ENCODE peak calls at places on chromosomes 4 and X, in four cellular contexts. One of them, this sample, is unnamed.

GRCh38 chrX:153778684-153779101 is 2.1 kb upstream of the SRPK3 start:
- DNase-seq in GM12878: no peak
- DNase-seq in K562: no peak
- DNase-seq in GM12891: no peak
- DNase-seq in this sample: no peak

GRCh38 chrX:39716401-39716800 is 381.4 kb downstream of the BCOR start:
- DNase-seq in GM12878: no peak
- DNase-seq in K562: no peak
- DNase-seq in GM12891: no peak
- DNase-seq in this sample: no peak

GRCh38 chr4:10080874-10081606 is 35.6 kb downstream of the WDR1 start:
- DNase-seq in GM12878: no peak
- DNase-seq in K562: no peak
- DNase-seq in GM12891: peak; percentile 17
- DNase-seq in this sample: no peak

GRCh38 chr4:89382439-89382838 is 74.8 kb upstream of the GPRIN3 start:
- DNase-seq in GM12878: no peak
- DNase-seq in K562: no peak
- DNase-seq in GM12891: no peak
- DNase-seq in this sample: no peak

GRCh38 chr4:8079916-8080753 is 78.5 kb downstream of the ABLIM2 start:
- DNase-seq in GM12878: no peak
- DNase-seq in K562: no peak
- DNase-seq in GM12891: no peak
- DNase-seq in this sample: no peak

GRCh38 chr4:73860884-73861283 is 7.8 kb downstream of the PF4V1 start:
- DNase-seq in GM12878: no peak
- DNase-seq in K562: no peak
- DNase-seq in GM12891: no peak
- DNase-seq in this sample: no peak

GRCh38 chr4:17763352-17763890 is 18.0 kb downstream of the FAM184B start:
- DNase-seq in GM12878: no peak
- DNase-seq in K562: no peak
- DNase-seq in GM12891: no peak
- DNase-seq in this sample: no peak

GRCh38 chrX:67692246-67692645 is 148.4 kb downstream of the AR start:
- DNase-seq in GM12878: no peak
- DNase-seq in K562: no peak
- DNase-seq in GM12891: no peak
- DNase-seq in this sample: no peak

GRCh38 chr4:175386776-175387507 is 425.1 kb downstream of the GPM6A start:
- DNase-seq in GM12878: no peak
- DNase-seq in K562: no peak
- DNase-seq in GM12891: no peak
- DNase-seq in this sample: no peak

GRCh38 chrX:153061732-153062131 is 5.5 kb downstream of the PNMA3 start:
- DNase-seq in GM12878: no peak
- DNase-seq in K562: no peak
- DNase-seq in GM12891: no peak
- DNase-seq in this sample: no peak

GRCh38 chrX:43940811-43941210 is 32.4 kb downstream of the NDP start:
- DNase-seq in GM12878: no peak
- DNase-seq in K562: no peak
- DNase-seq in GM12891: no peak
- DNase-seq in this sample: no peak

GRCh38 chr4:47551682-47552081 is 66.6 kb downstream of the ATP10D start:
- DNase-seq in GM12878: no peak
- DNase-seq in K562: no peak
- DNase-seq in GM12891: no peak
- DNase-seq in this sample: no peak

GRCh38 chrX:69374569-69374968 is 129.6 kb upstream of the NALF2 start:
- DNase-seq in GM12878: no peak
- DNase-seq in K562: no peak
- DNase-seq in GM12891: no peak
- DNase-seq in this sample: no peak

GRCh38 chrX:74370482-74370881 is 50.8 kb upstream of the SLC16A2 start:
- DNase-seq in GM12878: no peak
- DNase-seq in K562: no peak
- DNase-seq in GM12891: no peak
- DNase-seq in this sample: no peak

GRCh38 chr4:110085131-110085530 is 113.3 kb downstream of the ELOVL6 start:
- DNase-seq in GM12878: no peak
- DNase-seq in K562: peak; percentile 30
- DNase-seq in GM12891: no peak
- DNase-seq in this sample: peak; percentile 18

GRCh38 chr4:114398386-114398785 is 200.2 kb upstream of the UGT8 start:
- DNase-seq in GM12878: no peak
- DNase-seq in K562: no peak
- DNase-seq in GM12891: no peak
- DNase-seq in this sample: no peak

GRCh38 chr4:116878280-116878679 is 207.1 kb downstream of the TRAM1L1 start:
- DNase-seq in GM12878: no peak
- DNase-seq in K562: no peak
- DNase-seq in GM12891: no peak
- DNase-seq in this sample: no peak

GRCh38 chr4:7419961-7420660 is 14.6 kb downstream of the PSAPL1 start:
- DNase-seq in GM12878: no peak
- DNase-seq in K562: no peak
- DNase-seq in GM12891: no peak
- DNase-seq in this sample: no peak

GRCh38 chr4:3255611-3256186 is 6.7 kb downstream of the MSANTD1 start:
- DNase-seq in GM12878: no peak
- DNase-seq in K562: no peak
- DNase-seq in GM12891: no peak
- DNase-seq in this sample: no peak

GRCh38 chrX:110734894-110735541 is 60.6 kb downstream of the CHRDL1 start:
- DNase-seq in GM12878: no peak
- DNase-seq in K562: no peak
- DNase-seq in GM12891: no peak
- DNase-seq in this sample: no peak

GRCh38 chr4:55442541-55442940 is 46.8 kb downstream of the TMEM165 start:
- DNase-seq in GM12878: no peak
- DNase-seq in K562: no peak
- DNase-seq in GM12891: no peak
- DNase-seq in this sample: no peak

GRCh38 chrX:17375631-17376380 is 806 bp downstream of the NHS start:
- DNase-seq in GM12878: no peak
- DNase-seq in K562: no peak
- DNase-seq in GM12891: no peak
- DNase-seq in this sample: no peak

GRCh38 chrX:35798042-35798441 is at the start of gene MAGEB16:
- DNase-seq in GM12878: no peak
- DNase-seq in K562: no peak
- DNase-seq in GM12891: no peak
- DNase-seq in this sample: no peak

GRCh38 chrX:136574548-136574947 is 42.5 kb downstream of the VGLL1 start:
- DNase-seq in GM12878: no peak
- DNase-seq in K562: no peak
- DNase-seq in GM12891: no peak
- DNase-seq in this sample: no peak

GRCh38 chr4:114911141-114911540 is 202.3 kb downstream of the NDST4 start:
- DNase-seq in GM12878: no peak
- DNase-seq in K562: no peak
- DNase-seq in GM12891: no peak
- DNase-seq in this sample: no peak

GRCh38 chrX:65697915-65698796 is 30.7 kb downstream of the MSN start:
- DNase-seq in GM12878: peak; percentile 83
- DNase-seq in K562: peak; percentile 78
- DNase-seq in GM12891: no peak
- DNase-seq in this sample: no peak

GRCh38 chr4:24984602-24985532 is 45.9 kb downstream of the LGI2 start:
- DNase-seq in GM12878: no peak
- DNase-seq in K562: no peak
- DNase-seq in GM12891: no peak
- DNase-seq in this sample: no peak

GRCh38 chr4:109631709-109632108 is 71.5 kb downstream of the CASP6 start:
- DNase-seq in GM12878: no peak
- DNase-seq in K562: no peak
- DNase-seq in GM12891: no peak
- DNase-seq in this sample: no peak

GRCh38 chr4:10232114-10232513 is 115.5 kb upstream of the WDR1 start:
- DNase-seq in GM12878: no peak
- DNase-seq in K562: no peak
- DNase-seq in GM12891: no peak
- DNase-seq in this sample: no peak

GRCh38 chrX:133437771-133438170 is 22.5 kb upstream of the GPC4 start:
- DNase-seq in GM12878: no peak
- DNase-seq in K562: no peak
- DNase-seq in GM12891: no peak
- DNase-seq in this sample: no peak

GRCh38 chrX:39336709-39337294 is 535.5 kb downstream of the MID1IP1 start:
- DNase-seq in GM12878: peak; percentile 32
- DNase-seq in K562: no peak
- DNase-seq in GM12891: no peak
- DNase-seq in this sample: no peak

GRCh38 chr4:25884040-25884788 is 21.4 kb upstream of the SEL1L3 start:
- DNase-seq in GM12878: no peak
- DNase-seq in K562: no peak
- DNase-seq in GM12891: no peak
- DNase-seq in this sample: peak; percentile 66

GRCh38 chrX:155857561-155857960 is 23.6 kb upstream of the VAMP7 start:
- DNase-seq in GM12878: no peak
- DNase-seq in K562: peak; percentile 13
- DNase-seq in GM12891: no peak
- DNase-seq in this sample: peak; percentile 39

GRCh38 chrX:35561985-35562384 is 236.2 kb upstream of the MAGEB16 start:
- DNase-seq in GM12878: no peak
- DNase-seq in K562: no peak
- DNase-seq in GM12891: no peak
- DNase-seq in this sample: no peak

GRCh38 chr4:40991908-40992307 is 222.4 kb downstream of the APBB2 start:
- DNase-seq in GM12878: peak; percentile 85
- DNase-seq in K562: no peak
- DNase-seq in GM12891: no peak
- DNase-seq in this sample: no peak

GRCh38 chr4:40992472-40993298 is 221.7 kb downstream of the APBB2 start:
- DNase-seq in GM12878: peak; percentile 78
- DNase-seq in K562: no peak
- DNase-seq in GM12891: no peak
- DNase-seq in this sample: no peak

GRCh38 chr4:40990202-40990898 is 224.0 kb downstream of the APBB2 start:
- DNase-seq in GM12878: peak; percentile 53
- DNase-seq in K562: no peak
- DNase-seq in GM12891: no peak
- DNase-seq in this sample: no peak

GRCh38 chr4:40987151-40987550 is 227.2 kb downstream of the APBB2 start:
- DNase-seq in GM12878: no peak
- DNase-seq in K562: no peak
- DNase-seq in GM12891: no peak
- DNase-seq in this sample: no peak

DNA sequence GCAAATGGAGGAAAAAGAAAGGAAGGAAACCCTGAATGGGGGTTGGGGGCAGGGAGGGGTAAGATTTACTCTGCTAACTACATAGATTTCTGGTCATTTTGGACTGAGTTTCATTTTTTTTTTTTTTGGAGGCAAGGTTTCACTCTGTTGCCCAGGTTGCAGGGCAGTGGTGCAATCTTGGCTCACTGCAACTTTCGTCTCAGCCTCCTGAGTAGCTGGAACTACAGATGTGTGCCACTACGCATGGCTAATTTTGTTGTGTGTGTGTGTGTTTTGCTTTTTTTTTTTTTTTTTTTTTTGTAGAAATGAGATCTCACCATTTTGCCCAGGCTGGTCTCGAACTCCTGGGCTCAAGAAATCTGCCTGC is 223.5 kb downstream of the APBB2 start:
- DNase-seq in GM12878: peak; percentile 58
- DNase-seq in K562: no peak
- DNase-seq in GM12891: no peak
- DNase-seq in this sample: no peak
- TF ChIP-seq SPI1 in GM12878: no peak
- TF ChIP-seq SPI1 in K562: no peak
- TF ChIP-seq SPI1 in GM12891: no peak
- TF ChIP-seq SPI1 in this sample: no peak

GRCh38 chrX:64642482-64642881 is 247.2 kb upstream of the MTMR8 start:
- DNase-seq in GM12878: no peak
- DNase-seq in K562: no peak
- DNase-seq in GM12891: no peak
- DNase-seq in this sample: no peak
- TF ChIP-seq SPI1 in GM12878: no peak
- TF ChIP-seq SPI1 in K562: no peak
- TF ChIP-seq SPI1 in GM12891: no peak
- TF ChIP-seq SPI1 in this sample: no peak

DNA sequence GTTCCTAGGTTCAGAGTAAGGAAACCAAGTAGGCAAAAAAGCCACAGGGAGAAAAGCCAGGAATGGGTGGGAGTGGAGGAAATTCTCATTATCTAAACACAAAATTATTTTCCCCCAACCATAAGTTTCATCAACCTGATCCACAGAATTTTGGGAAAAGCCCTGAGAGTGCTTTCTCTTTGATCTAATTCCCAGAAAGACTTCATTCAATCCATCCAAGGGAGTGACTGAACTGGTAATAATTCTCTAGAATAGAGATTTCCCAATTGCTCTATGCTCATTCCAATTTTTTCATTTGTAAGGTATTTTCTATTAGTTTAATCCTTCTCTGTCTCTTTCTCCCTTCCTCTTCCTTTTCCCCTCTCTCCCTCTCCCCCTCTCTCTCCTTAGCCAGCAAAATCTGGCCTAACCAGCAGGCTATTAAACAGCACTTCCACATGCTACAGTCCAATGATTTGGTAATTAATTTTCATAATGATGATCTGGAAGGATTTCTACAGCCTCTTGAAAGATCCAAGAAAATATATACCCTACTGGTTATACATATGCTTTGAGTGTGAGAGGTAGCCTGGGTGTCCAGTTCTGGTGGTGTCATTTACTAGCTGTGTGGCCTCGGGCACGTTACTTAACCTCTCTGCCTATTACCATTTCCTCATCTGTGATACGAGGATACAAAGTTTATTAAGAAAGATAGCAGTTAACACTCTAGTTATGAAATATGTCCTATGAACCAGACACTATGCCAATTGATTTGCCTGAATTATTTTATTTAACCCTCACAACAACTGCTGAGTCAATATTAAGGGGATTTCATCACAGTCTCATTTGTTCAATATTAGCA is 251.6 kb upstream of the RASGEF1B start:
- DNase-seq in GM12878: no peak
- DNase-seq in K562: no peak
- DNase-seq in GM12891: no peak
- DNase-seq in this sample: no peak
- TF ChIP-seq SPI1 in GM12878: no peak
- TF ChIP-seq SPI1 in K562: no peak
- TF ChIP-seq SPI1 in GM12891: no peak
- TF ChIP-seq SPI1 in this sample: no peak

DNA sequence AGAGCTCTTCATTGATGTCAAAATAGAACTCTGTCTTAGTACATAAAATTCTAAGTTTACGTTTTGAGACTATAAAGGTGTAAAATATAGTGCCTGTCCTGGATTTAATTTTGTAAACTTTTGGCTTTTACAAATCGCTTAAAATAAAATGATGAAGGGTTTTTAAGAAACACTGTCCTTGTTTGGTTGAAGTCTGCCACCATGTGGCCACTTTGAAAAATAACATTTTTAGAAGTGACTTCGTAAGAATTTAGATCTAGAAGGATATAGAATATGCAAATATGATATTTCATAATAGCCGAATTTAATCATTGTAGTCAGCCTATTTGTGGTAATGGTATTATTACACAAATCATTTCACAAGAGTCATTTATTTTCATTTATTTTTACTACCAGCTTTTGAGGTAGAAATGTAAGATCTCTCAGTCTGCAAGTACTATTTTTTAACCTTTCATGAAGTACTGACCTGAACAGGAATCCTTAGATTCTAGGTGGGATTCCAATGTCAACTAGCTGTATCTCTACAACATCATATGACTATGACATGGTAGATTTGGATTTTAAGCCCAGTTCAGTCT is 31.0 kb upstream of the FAT4 start:
- DNase-seq in GM12878: no peak
- DNase-seq in K562: peak; percentile 5
- DNase-seq in GM12891: no peak
- DNase-seq in this sample: no peak
- TF ChIP-seq SPI1 in GM12878: no peak
- TF ChIP-seq SPI1 in K562: no peak
- TF ChIP-seq SPI1 in GM12891: no peak
- TF ChIP-seq SPI1 in this sample: no peak

This sample was measured in HL-60.